ENCODE peak calls at places on chromosomes 12 and 14, in nine cellular contexts. C, Z, L, O, U, T, B, F and J are unnamed samples.

GRCh38 chr12:26760657-26761293 is 72.2 kb downstream of the ITPR2 start:
- DNase-seq in U (no peak), B (no peak), C (no peak), O (no peak), T (no peak), Z (no peak), F (no peak), L (no peak), J (no peak)

GRCh38 chr14:24875203-24875840 is 174.6 kb downstream of the STXBP6 start:
- DNase-seq in B (no peak), C (no peak), Z (no peak), F (no peak), L (no peak), O (no peak), U (no peak), T (no peak), J (no peak)

GRCh38 chr14:103512701-103513611 is 9.7 kb downstream of the CKB start:
- DNase-seq in C (peak), Z (no peak), U (no peak), B (peak), O (peak), L (peak), F (no peak), T (no peak), J (no peak)

GRCh38 chr14:35758523-35759129 is 50.5 kb downstream of the RALGAPA1 start:
- DNase-seq in Z (no peak), T (no peak), B (no peak), F (no peak), L (no peak), C (no peak), O (no peak), U (no peak), J (no peak)

GRCh38 chr12:49347307-49348237 is 884 bp downstream of the DNAJC22 start:
- DNase-seq in O (peak), B (peak), L (peak), F (peak), T (peak), Z (no peak), U (peak), C (peak), J (peak)

GRCh38 chr12:111685322-111685810 is 390 bp downstream of the BRAP start:
- DNase-seq in F (no peak), U (no peak), O (no peak), B (no peak), Z (no peak), C (peak), L (peak), T (no peak), J (peak)

GRCh38 chr12:30813741-30814687 is 59.3 kb upstream of the CAPRIN2 start:
- DNase-seq in O (no peak), U (no peak), B (no peak), Z (no peak), L (no peak), F (no peak), C (no peak), T (no peak), J (no peak)

GRCh38 chr12:123900898-123901376 is 71.7 kb downstream of the CCDC92 start:
- DNase-seq in Z (peak), F (no peak), T (no peak), C (no peak), L (peak), O (no peak), B (no peak), U (no peak), J (no peak)

GRCh38 chr12:24025153-24025798 is 75.8 kb upstream of the SOX5 start:
- DNase-seq in Z (no peak), U (no peak), F (no peak), B (no peak), T (no peak), O (no peak), L (no peak), C (no peak), J (peak)

GRCh38 chr12:12194206-12194605 is 72.6 kb downstream of the LRP6 start:
- DNase-seq in B (no peak), F (no peak), U (no peak), C (no peak), L (no peak), T (peak), Z (no peak), O (no peak), J (peak)

GRCh38 chr14:32049361-32050103 is 27.6 kb upstream of the ARHGAP5 start:
- DNase-seq in F (no peak), O (no peak), B (no peak), U (peak), T (no peak), C (no peak), L (no peak), Z (no peak), J (no peak)

GRCh38 chr14:105167303-105168092 is 1.1 kb downstream of the JAG2 start:
- DNase-seq in C (no peak), T (no peak), O (no peak), Z (no peak), F (no peak), L (no peak), B (no peak), U (peak), J (no peak)

GRCh38 chr14:64113279-64113678 is 180.9 kb downstream of the ESR2 start:
- DNase-seq in O (no peak), T (no peak), U (no peak), C (no peak), L (peak), Z (no peak), F (no peak), B (peak), J (peak)

GRCh38 chr14:36022765-36023415 is 153.6 kb downstream of the PTCSC3 start:
- DNase-seq in T (no peak), F (no peak), Z (no peak), B (no peak), C (no peak), O (no peak), L (no peak), U (no peak), J (no peak)

GRCh38 chr12:24565300-24565699 is 383.6 kb downstream of the BCAT1 start:
- DNase-seq in U (no peak), L (no peak), Z (no peak), F (no peak), C (no peak), T (no peak), B (no peak), O (no peak), J (no peak)

GRCh38 chr14:42664185-42664584 is 1057.5 kb downstream of the LRFN5 start:
- DNase-seq in C (no peak), F (no peak), U (no peak), Z (no peak), T (no peak), B (no peak), O (no peak), L (no peak), J (no peak)